ENCODE peak calls at places on chromosomes 16 and 17, in seven cellular contexts. N is Right ventricle myocardium inferior; H is adrenal gland; P is naive thymus-derived CD8-positive, alpha-beta T cell; B is Jurkat, Clone E6-1; O is Panc1; U is EH. C is an unnamed sample.

GRCh38 chr17:20145567-20145966 is 136.4 kb downstream of the SPECC1 start:
- DNase-seq in P (no peak), B (no peak), O (no peak), N (no peak), U (no peak), H (no peak), C (no peak)

GRCh38 chr17:12831839-12832238 is 42.5 kb downstream of the ARHGAP44 start:
- DNase-seq in P (no peak), B (no peak), O (no peak), N (no peak), U (no peak), H (no peak), C (no peak)

GRCh38 chr17:2081564-2081963 is 26.7 kb downstream of the HIC1 start:
- DNase-seq in N (no peak), U (peak), P (no peak), B (no peak), O (no peak), H (no peak), C (no peak)

GRCh38 chr16:3983081-3983520 is 102.6 kb upstream of the CREBBP start:
- DNase-seq in P (peak), N (peak), O (no peak), H (peak), B (no peak), U (peak), C (peak)

GRCh38 chr17:71632328-71632727 is 488.5 kb upstream of the SOX9 start:
- DNase-seq in H (no peak), B (no peak), N (no peak), O (no peak), U (peak), P (no peak), C (no peak)

GRCh38 chr16:82761858-82762257 is 135.1 kb downstream of the CDH13 start:
- DNase-seq in B (no peak), H (no peak), P (no peak), O (no peak), N (no peak), U (peak), C (no peak)

GRCh38 chr16:11682655-11683096 is 14.4 kb downstream of the SNN start:
- DNase-seq in N (no peak), O (no peak), U (peak), P (no peak), H (no peak), B (no peak), C (no peak)

GRCh38 chr17:1398900-1399299 is 1.1 kb downstream of the YWHAE start:
- DNase-seq in B (no peak), N (peak), O (no peak), U (peak), H (no peak), P (no peak), C (no peak)

GRCh38 chr17:32333187-32333586 is 8.8 kb downstream of the C17orf75 start:
- DNase-seq in N (no peak), U (no peak), O (no peak), H (no peak), P (no peak), B (no peak), C (no peak)

GRCh38 chr17:74176546-74177001 is 26.9 kb upstream of the RPL38 start:
- DNase-seq in O (no peak), P (peak), H (peak), B (peak), U (peak), N (peak), C (peak)

GRCh38 chr17:65053354-65053881 is 3.1 kb downstream of the GNA13 start:
- DNase-seq in P (no peak), H (no peak), U (no peak), B (no peak), O (no peak), N (no peak), C (no peak)

GRCh38 chr16:1204941-1205340 is 20.1 kb downstream of the TPSG1 start:
- DNase-seq in P (no peak), O (no peak), B (no peak), H (no peak), U (no peak), N (no peak), C (no peak)

GRCh38 chr16:56632160-56632847 is at the start of gene MT1M:
- DNase-seq in P (no peak), N (peak), H (no peak), B (no peak), O (no peak), U (peak), C (peak)

GRCh38 chr16:78962457-78962929 is 638.0 kb downstream of the MAF start:
- DNase-seq in U (no peak), H (no peak), N (no peak), O (no peak), B (no peak), P (no peak), C (no peak)

GRCh38 chr16:21708533-21709115 is 44.9 kb downstream of the OTOA start:
- DNase-seq in H (peak), N (no peak), O (peak), U (peak), B (peak), P (peak), C (peak)

GRCh38 chr16:87608400-87608985 is 6.2 kb downstream of the JPH3 start:
- DNase-seq in U (peak), N (peak), H (peak), P (peak), O (no peak), B (peak), C (peak)

GRCh38 chr17:38751144-38751802 is 1.3 kb upstream of the PSMB3 start:
- DNase-seq in P (no peak), H (no peak), U (no peak), N (no peak), O (no peak), B (no peak), C (no peak)

GRCh38 chr17:32385971-32386370 is 36.0 kb downstream of the ZNF207 start:
- DNase-seq in B (no peak), O (no peak), U (no peak), H (no peak), N (no peak), P (no peak), C (no peak)

GRCh38 chr17:19876524-19877161 is 8.9 kb upstream of the ULK2 start:
- DNase-seq in U (no peak), N (peak), H (peak), O (no peak), B (peak), P (peak), C (peak)

GRCh38 chr16:19831678-19832077 is 53.0 kb downstream of the GPRC5B start:
- DNase-seq in N (no peak), H (peak), U (peak), O (peak), P (no peak), B (no peak), C (no peak)

GRCh38 chr17:9666461-9667050 is 21.2 kb downstream of the USP43 start:
- DNase-seq in P (no peak), N (no peak), O (no peak), H (no peak), B (peak), U (no peak), C (no peak)

GRCh38 chr17:34391241-34391640 is 28.2 kb upstream of the CCL1 start:
- DNase-seq in N (no peak), P (no peak), H (no peak), O (no peak), U (no peak), B (no peak), C (no peak)

GRCh38 chr17:28911411-28912045 is 8.6 kb upstream of the DHRS13 start:
- DNase-seq in H (no peak), O (no peak), B (no peak), N (no peak), U (no peak), P (no peak), C (no peak)

GRCh38 chr16:84132527-84133285 is 12.3 kb downstream of the HSDL1 start:
- DNase-seq in O (no peak), P (no peak), B (no peak), U (no peak), N (no peak), H (no peak), C (no peak)

GRCh38 chr16:65032397-65032796 is 89.5 kb downstream of the CDH11 start:
- DNase-seq in U (peak), P (no peak), O (no peak), N (no peak), B (no peak), H (no peak), C (no peak)

GRCh38 chr17:50868594-50868993 is 2.4 kb upstream of the TOB1 start:
- DNase-seq in P (no peak), H (no peak), O (no peak), B (no peak), U (no peak), N (no peak), C (no peak)

GRCh38 chr17:65656390-65657250 is 95.2 kb upstream of the AXIN2 start:
- DNase-seq in O (no peak), P (no peak), H (no peak), U (peak), N (no peak), B (peak), C (no peak)

GRCh38 chr17:73786286-73786743 is 142.1 kb upstream of the SDK2 start:
- DNase-seq in H (no peak), O (no peak), P (no peak), N (no peak), B (no peak), U (no peak), C (no peak)

GRCh38 chr16:1613240-1613639 is 1.1 kb downstream of the CRAMP1 start:
- DNase-seq in P (peak), O (no peak), B (no peak), H (no peak), U (peak), N (no peak), C (no peak)

GRCh38 chr16:4909825-4910224 is 27.1 kb downstream of the PPL start:
- DNase-seq in H (no peak), P (no peak), O (no peak), N (no peak), B (no peak), U (no peak), C (no peak)

GRCh38 chr17:49567104-49567521 is 8.6 kb upstream of the NXPH3 start:
- DNase-seq in B (no peak), U (no peak), N (peak), H (no peak), O (no peak), P (no peak), C (no peak)

GRCh38 chr16:51666821-51667220 is 515.8 kb upstream of the SALL1 start:
- DNase-seq in N (no peak), B (no peak), U (peak), H (no peak), P (no peak), O (no peak), C (no peak)

GRCh38 chr17:2723505-2723996 is 12.0 kb upstream of the CLUH start:
- DNase-seq in H (no peak), O (no peak), B (no peak), P (no peak), N (no peak), U (peak), C (no peak)

C was measured in left ventricle myocardium inferior.